ENCODE peak calls at places on chromosomes 4 and X, in six cellular contexts. One of them, this sample, is unnamed.

GRCh38 chr4:140367738-140368137 is 5.7 kb upstream of the SCOC start:
- DNase-seq in ovary: no peak
- DNase-seq in BJ: no peak
- DNase-seq in fibroblast of mammary gland: peak
- DNase-seq in uterus: no peak
- DNase-seq in tibial artery: no peak
- DNase-seq in this sample: peak

GRCh38 chrX:108557594-108557993 is 118.0 kb downstream of the COL4A5 start:
- DNase-seq in ovary: no peak
- DNase-seq in fibroblast of mammary gland: no peak
- DNase-seq in tibial artery: no peak
- DNase-seq in uterus: no peak
- DNase-seq in BJ: no peak
- DNase-seq in this sample: no peak

GRCh38 chrX:39418132-39418935 is 617.1 kb downstream of the MID1IP1 start:
- DNase-seq in BJ: no peak
- DNase-seq in ovary: peak
- DNase-seq in uterus: peak
- DNase-seq in fibroblast of mammary gland: no peak
- DNase-seq in tibial artery: no peak
- DNase-seq in this sample: no peak

GRCh38 chrX:120549483-120550452 is 11.0 kb downstream of the CUL4B start:
- DNase-seq in fibroblast of mammary gland: peak
- DNase-seq in uterus: no peak
- DNase-seq in tibial artery: peak
- DNase-seq in ovary: no peak
- DNase-seq in BJ: peak
- DNase-seq in this sample: peak

GRCh38 chr4:186845137-186845842 is 121.6 kb upstream of the FAT1 start:
- DNase-seq in uterus: peak
- DNase-seq in fibroblast of mammary gland: peak
- DNase-seq in ovary: peak
- DNase-seq in BJ: peak
- DNase-seq in tibial artery: peak
- DNase-seq in this sample: peak

GRCh38 chr4:113575391-113575790 is 186.1 kb downstream of the CAMK2D start:
- DNase-seq in BJ: no peak
- DNase-seq in tibial artery: no peak
- DNase-seq in fibroblast of mammary gland: peak
- DNase-seq in ovary: no peak
- DNase-seq in uterus: no peak
- DNase-seq in this sample: peak

GRCh38 chrX:135512508-135513139 is 7.8 kb upstream of the INTS6L start:
- DNase-seq in tibial artery: no peak
- DNase-seq in uterus: no peak
- DNase-seq in ovary: no peak
- DNase-seq in fibroblast of mammary gland: no peak
- DNase-seq in BJ: no peak
- DNase-seq in this sample: no peak

GRCh38 chr4:2630556-2631273 is 94.3 kb downstream of the FAM193A start:
- DNase-seq in fibroblast of mammary gland: no peak
- DNase-seq in uterus: no peak
- DNase-seq in tibial artery: no peak
- DNase-seq in ovary: no peak
- DNase-seq in BJ: no peak
- DNase-seq in this sample: no peak

GRCh38 chrX:20312018-20312417 is 45.3 kb upstream of the RPS6KA3 start:
- DNase-seq in ovary: no peak
- DNase-seq in tibial artery: no peak
- DNase-seq in BJ: no peak
- DNase-seq in uterus: no peak
- DNase-seq in fibroblast of mammary gland: no peak
- DNase-seq in this sample: no peak

GRCh38 chr4:123127218-123127617 is 204.8 kb upstream of the NUDT6 start:
- DNase-seq in BJ: no peak
- DNase-seq in fibroblast of mammary gland: peak
- DNase-seq in ovary: no peak
- DNase-seq in uterus: no peak
- DNase-seq in tibial artery: no peak
- DNase-seq in this sample: peak

GRCh38 chr4:174702974-174703478 is 126.0 kb downstream of the GLRA3 start:
- DNase-seq in BJ: no peak
- DNase-seq in tibial artery: no peak
- DNase-seq in ovary: no peak
- DNase-seq in uterus: no peak
- DNase-seq in fibroblast of mammary gland: no peak
- DNase-seq in this sample: peak

GRCh38 chrX:119055650-119056049 is 17.1 kb upstream of the CT47C1 start:
- DNase-seq in ovary: no peak
- DNase-seq in tibial artery: no peak
- DNase-seq in uterus: no peak
- DNase-seq in BJ: no peak
- DNase-seq in fibroblast of mammary gland: no peak
- DNase-seq in this sample: no peak

GRCh38 chrX:15785176-15785735 is 5.0 kb upstream of the ZRSR2 start:
- DNase-seq in uterus: no peak
- DNase-seq in fibroblast of mammary gland: no peak
- DNase-seq in tibial artery: no peak
- DNase-seq in BJ: no peak
- DNase-seq in ovary: no peak
- DNase-seq in this sample: no peak

GRCh38 chrX:131727778-131728177 is 183.9 kb downstream of the OR13H1 start:
- DNase-seq in tibial artery: no peak
- DNase-seq in uterus: no peak
- DNase-seq in BJ: no peak
- DNase-seq in fibroblast of mammary gland: no peak
- DNase-seq in ovary: no peak
- DNase-seq in this sample: no peak

GRCh38 chr4:15197005-15197404 is 194.7 kb downstream of the CPEB2 start:
- DNase-seq in uterus: no peak
- DNase-seq in fibroblast of mammary gland: peak
- DNase-seq in tibial artery: no peak
- DNase-seq in ovary: no peak
- DNase-seq in BJ: no peak
- DNase-seq in this sample: peak

GRCh38 chr4:24094726-24095125 is 204.9 kb upstream of the PPARGC1A start:
- DNase-seq in ovary: no peak
- DNase-seq in uterus: no peak
- DNase-seq in fibroblast of mammary gland: peak
- DNase-seq in BJ: no peak
- DNase-seq in tibial artery: no peak
- DNase-seq in this sample: peak

GRCh38 chr4:182589100-182589499 is 328.1 kb downstream of the DCTD start:
- DNase-seq in fibroblast of mammary gland: no peak
- DNase-seq in ovary: no peak
- DNase-seq in tibial artery: no peak
- DNase-seq in uterus: no peak
- DNase-seq in BJ: no peak
- DNase-seq in this sample: no peak

GRCh38 chr4:8038702-8039251 is 99.1 kb upstream of the AFAP1 start:
- DNase-seq in BJ: no peak
- DNase-seq in ovary: no peak
- DNase-seq in uterus: no peak
- DNase-seq in tibial artery: no peak
- DNase-seq in fibroblast of mammary gland: no peak
- DNase-seq in this sample: no peak

GRCh38 chr4:38266616-38267015 is 306.4 kb downstream of the PTTG2 start:
- DNase-seq in fibroblast of mammary gland: peak
- DNase-seq in ovary: no peak
- DNase-seq in tibial artery: no peak
- DNase-seq in BJ: no peak
- DNase-seq in uterus: no peak
- DNase-seq in this sample: peak

GRCh38 chrX:35625714-35626113 is 172.4 kb upstream of the MAGEB16 start:
- DNase-seq in BJ: no peak
- DNase-seq in uterus: no peak
- DNase-seq in fibroblast of mammary gland: no peak
- DNase-seq in tibial artery: no peak
- DNase-seq in ovary: no peak
- DNase-seq in this sample: no peak

GRCh38 chr4:144557404-144557803 is 88.6 kb upstream of the HHIP start:
- DNase-seq in BJ: no peak
- DNase-seq in uterus: no peak
- DNase-seq in fibroblast of mammary gland: peak
- DNase-seq in ovary: no peak
- DNase-seq in tibial artery: no peak
- DNase-seq in this sample: no peak

GRCh38 chrX:120000490-120001246 is 57.1 kb upstream of the NKAP start:
- DNase-seq in BJ: no peak
- DNase-seq in tibial artery: no peak
- DNase-seq in ovary: no peak
- DNase-seq in fibroblast of mammary gland: peak
- DNase-seq in uterus: no peak
- DNase-seq in this sample: no peak

GRCh38 chr4:184399505-184399893 is 74.9 kb downstream of the IRF2 start:
- DNase-seq in tibial artery: no peak
- DNase-seq in BJ: no peak
- DNase-seq in uterus: no peak
- DNase-seq in ovary: peak
- DNase-seq in fibroblast of mammary gland: no peak
- DNase-seq in this sample: no peak

GRCh38 chrX:5648941-5649568 is 579.6 kb downstream of the NLGN4X start:
- DNase-seq in uterus: no peak
- DNase-seq in ovary: no peak
- DNase-seq in tibial artery: no peak
- DNase-seq in fibroblast of mammary gland: no peak
- DNase-seq in BJ: no peak
- DNase-seq in this sample: no peak

GRCh38 chr4:149980941-149981340 is 97.3 kb upstream of the DCLK2 start:
- DNase-seq in tibial artery: peak
- DNase-seq in fibroblast of mammary gland: peak
- DNase-seq in BJ: no peak
- DNase-seq in uterus: peak
- DNase-seq in ovary: peak
- DNase-seq in this sample: peak

GRCh38 chr4:80685219-80685618 is 345.3 kb upstream of the BMP3 start:
- DNase-seq in fibroblast of mammary gland: no peak
- DNase-seq in BJ: no peak
- DNase-seq in ovary: no peak
- DNase-seq in uterus: no peak
- DNase-seq in tibial artery: no peak
- DNase-seq in this sample: no peak

GRCh38 chr4:80678413-80678812 is 342.9 kb downstream of the CFAP299 start:
- DNase-seq in fibroblast of mammary gland: no peak
- DNase-seq in BJ: no peak
- DNase-seq in ovary: no peak
- DNase-seq in tibial artery: no peak
- DNase-seq in uterus: no peak
- DNase-seq in this sample: no peak

DNA sequence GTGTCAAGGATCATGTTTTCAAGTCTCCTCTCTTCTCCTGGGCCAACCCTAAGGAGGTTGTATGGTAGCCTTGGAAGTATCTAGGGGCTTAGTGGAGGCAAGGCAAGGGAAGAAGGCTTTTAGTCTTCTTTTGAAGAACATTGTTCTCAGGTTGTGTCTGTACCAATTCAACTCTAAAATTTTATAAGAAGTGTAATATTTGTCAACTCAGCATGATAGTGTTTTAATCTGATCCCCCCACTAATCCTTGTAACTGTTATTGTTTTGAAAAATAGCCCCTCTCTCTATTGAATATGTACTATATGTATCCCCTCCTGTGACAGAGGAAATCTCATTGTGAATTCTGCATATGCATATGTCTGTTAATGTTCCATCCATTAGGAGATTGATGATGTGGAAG is 345.4 kb downstream of the CFAP299 start:
- DNase-seq in ovary: no peak
- DNase-seq in uterus: no peak
- DNase-seq in BJ: no peak
- DNase-seq in fibroblast of mammary gland: no peak
- DNase-seq in tibial artery: no peak
- DNase-seq in this sample: no peak
- TF ChIP-seq CTCF in ovary: no peak
- TF ChIP-seq CTCF in uterus: no peak
- TF ChIP-seq CTCF in BJ: no peak
- TF ChIP-seq CTCF in fibroblast of mammary gland: no peak
- TF ChIP-seq CTCF in tibial artery: no peak
- TF ChIP-seq CTCF in this sample: no peak

DNA sequence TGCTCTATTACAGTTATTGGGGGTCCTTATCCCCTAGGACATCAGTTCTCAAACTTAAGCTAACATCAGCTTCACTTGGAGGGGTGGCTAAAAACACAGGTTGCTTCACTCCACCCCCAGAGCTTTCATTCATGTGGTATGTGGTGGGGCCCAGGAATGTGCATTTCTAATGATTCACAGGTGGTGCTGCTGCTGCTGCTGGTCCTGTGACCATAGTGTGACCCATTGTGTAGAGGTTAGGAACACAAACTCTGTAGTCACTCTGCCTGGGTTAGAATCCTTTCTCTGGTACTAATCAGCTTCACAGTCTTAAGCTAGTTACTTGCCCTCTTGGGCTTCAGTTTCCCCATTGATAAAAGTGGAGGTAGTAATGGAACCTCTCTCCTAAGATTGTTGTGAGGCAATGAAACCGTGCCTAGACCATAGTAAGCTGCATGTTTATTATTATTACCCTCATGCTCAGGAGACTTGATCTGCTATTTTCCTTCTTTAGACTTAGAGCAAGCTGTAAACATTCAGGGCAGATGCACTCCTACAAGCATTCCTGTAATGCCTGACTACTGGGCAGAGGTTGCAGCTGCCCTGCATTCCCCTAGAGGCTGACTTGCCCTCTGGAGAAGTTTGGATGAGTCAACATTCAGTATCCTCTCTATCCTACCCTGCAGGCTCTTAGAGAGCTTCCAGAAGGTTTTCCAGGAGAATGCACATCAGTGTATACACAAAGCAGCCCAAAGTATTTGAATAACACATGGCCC is 94.1 kb upstream of the ACSL4 start:
- DNase-seq in BJ: no peak
- DNase-seq in ovary: no peak
- DNase-seq in tibial artery: no peak
- DNase-seq in fibroblast of mammary gland: peak
- DNase-seq in uterus: no peak
- DNase-seq in this sample: peak
- TF ChIP-seq CTCF in BJ: peak
- TF ChIP-seq CTCF in ovary: no peak
- TF ChIP-seq CTCF in tibial artery: no peak
- TF ChIP-seq CTCF in fibroblast of mammary gland: peak
- TF ChIP-seq CTCF in uterus: no peak
- TF ChIP-seq CTCF in this sample: peak

GRCh38 chr4:111602848-111603247 is 542.4 kb upstream of the FAM241A start:
- DNase-seq in fibroblast of mammary gland: peak
- DNase-seq in BJ: no peak
- DNase-seq in tibial artery: no peak
- DNase-seq in ovary: no peak
- DNase-seq in uterus: no peak
- DNase-seq in this sample: peak
- TF ChIP-seq CTCF in fibroblast of mammary gland: peak
- TF ChIP-seq CTCF in BJ: peak
- TF ChIP-seq CTCF in tibial artery: no peak
- TF ChIP-seq CTCF in ovary: no peak
- TF ChIP-seq CTCF in uterus: no peak
- TF ChIP-seq CTCF in this sample: peak

DNA sequence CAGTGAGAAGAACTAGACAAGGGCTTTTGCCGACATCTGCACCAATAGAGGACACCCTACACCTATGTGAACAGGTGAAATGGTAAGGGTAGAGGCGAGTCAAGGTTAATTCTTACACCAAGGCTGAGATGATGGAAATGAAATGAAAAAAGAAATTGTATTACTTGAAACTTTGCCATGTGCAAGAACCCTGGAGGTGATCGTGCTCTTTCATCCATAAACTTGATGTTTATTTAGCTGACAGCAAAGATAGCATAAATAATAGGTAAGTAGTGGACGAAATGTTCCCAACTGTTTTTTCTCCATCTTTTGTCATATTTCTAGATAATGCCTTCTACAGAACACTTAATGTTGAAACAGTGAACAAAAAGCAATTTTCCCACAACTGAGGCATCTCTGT is 162.5 kb downstream of the BANK1 start:
- DNase-seq in tibial artery: no peak
- DNase-seq in fibroblast of mammary gland: no peak
- DNase-seq in uterus: no peak
- DNase-seq in ovary: no peak
- DNase-seq in BJ: no peak
- DNase-seq in this sample: no peak
- TF ChIP-seq CTCF in tibial artery: no peak
- TF ChIP-seq CTCF in fibroblast of mammary gland: no peak
- TF ChIP-seq CTCF in uterus: no peak
- TF ChIP-seq CTCF in ovary: no peak
- TF ChIP-seq CTCF in BJ: no peak
- TF ChIP-seq CTCF in this sample: no peak

This sample was measured in astrocyte of the spinal cord.